ENCODE peak calls at places on chromosomes 12 and 14, in six cellular contexts. A, I, C, R, H and X are unnamed samples.

GRCh38 chr12:60920841-60921495 is 1325.1 kb downstream of the SLC16A7 start:
- DNase-seq in I (peak), C (no peak), H (no peak), R (peak), A (no peak), X (no peak)

GRCh38 chr14:53330441-53330840 is 177.3 kb upstream of the DDHD1 start:
- DNase-seq in R (no peak), H (no peak), C (no peak), I (no peak), A (no peak), X (no peak)

GRCh38 chr14:71229875-71230274 is 322.6 kb downstream of the PCNX1 start:
- DNase-seq in C (no peak), I (no peak), H (no peak), R (no peak), A (no peak), X (no peak)

GRCh38 chr12:114686421-114687268 is 2.7 kb upstream of the TBX3 start:
- DNase-seq in H (no peak), A (no peak), C (peak), R (no peak), I (no peak), X (no peak)

GRCh38 chr12:124774462-124775167 is 89.0 kb downstream of the SCARB1 start:
- DNase-seq in A (peak), H (peak), C (peak), R (peak), I (peak), X (no peak)

GRCh38 chr12:21888464-21888863 is 52.8 kb downstream of the ABCC9 start:
- DNase-seq in I (no peak), A (no peak), C (no peak), R (no peak), H (no peak), X (no peak)

GRCh38 chr12:132145334-132145733 is 1.1 kb downstream of the NOC4L start:
- DNase-seq in C (no peak), H (no peak), I (no peak), A (no peak), R (no peak), X (no peak)

GRCh38 chr12:4701863-4702262 is 18.3 kb upstream of the GALNT8 start:
- DNase-seq in A (peak), I (no peak), C (no peak), R (no peak), H (no peak), X (no peak)

GRCh38 chr12:12651752-12652151 is 40.1 kb downstream of the CREBL2 start:
- DNase-seq in A (no peak), C (no peak), R (no peak), H (no peak), I (no peak), X (no peak)